ENCODE peak calls at places on chromosomes 13 and 19, in five cellular contexts. D, C, V, F and Y are unnamed samples.
A peak's percentile ranks its signal among the peaks of the same experiment; 100 is the strongest.

GRCh38 chr13:21231426-21231945 is 55.0 kb downstream of the MRPL57 start:
- DNase-seq in D (no peak), C (no peak), V (no peak), F (no peak), Y (no peak)

GRCh38 chr13:41652735-41653361 is 195.5 kb downstream of the RGCC start:
- DNase-seq in D (peak; percentile 23), C (peak; percentile 62), V (peak; percentile 5), F (no peak), Y (no peak)

GRCh38 chr13:32903720-32904119 is 112.5 kb upstream of the KL start:
- DNase-seq in D (no peak), C (no peak), V (no peak), F (no peak), Y (no peak)

GRCh38 chr13:113152894-113153809 is 5.3 kb upstream of the PROZ start:
- DNase-seq in D (no peak), C (peak; percentile 71), V (peak; percentile 17), F (peak; percentile 79), Y (peak; percentile 56)

GRCh38 chr19:2561221-2561620 is 85.3 kb downstream of the GADD45B start:
- DNase-seq in D (no peak), C (no peak), V (no peak), F (no peak), Y (no peak)

GRCh38 chr19:34118879-34119748 is 53.2 kb upstream of the LSM14A start:
- DNase-seq in D (no peak), C (no peak), V (no peak), F (no peak), Y (no peak)

GRCh38 chr19:44282846-44283245 is 22.0 kb downstream of the ZNF235 start:
- DNase-seq in D (no peak), C (no peak), V (no peak), F (no peak), Y (no peak)

GRCh38 chr19:39390460-39390758 is 497 bp downstream of the PAF1 start:
- DNase-seq in D (peak; percentile 84), C (peak; percentile 91), V (peak; percentile 81), F (no peak), Y (peak; percentile 77)

GRCh38 chr13:108812165-108812564 is 182.8 kb downstream of the MYO16 start:
- DNase-seq in D (no peak), C (no peak), V (no peak), F (no peak), Y (no peak)

GRCh38 chr13:44407891-44408290 is 34.3 kb downstream of the SERP2 start:
- DNase-seq in D (no peak), C (no peak), V (no peak), F (no peak), Y (no peak)

GRCh38 chr13:24053505-24054251 is 106.8 kb upstream of the SPATA13 start:
- DNase-seq in D (peak; percentile 81), C (peak; percentile 86), V (peak; percentile 41), F (no peak), Y (peak; percentile 75)

GRCh38 chr13:70568571-70568970 is 460.3 kb upstream of the KLHL1 start:
- DNase-seq in D (peak; percentile 19), C (peak; percentile 61), V (no peak), F (no peak), Y (peak; percentile 21)

GRCh38 chr19:7618771-7619510 is 10.4 kb downstream of the XAB2 start:
- DNase-seq in D (no peak), C (no peak), V (no peak), F (no peak), Y (peak; percentile 78)

GRCh38 chr13:104854007-104854406 is 1681.5 kb downstream of the EFNB2 start:
- DNase-seq in D (no peak), C (no peak), V (no peak), F (no peak), Y (no peak)

GRCh38 chr13:53121879-53122278 is 93.3 kb downstream of the OLFM4 start:
- DNase-seq in D (no peak), C (no peak), V (no peak), F (no peak), Y (no peak)

GRCh38 chr13:30796132-30796832 is 60.9 kb downstream of the ALOX5AP start:
- DNase-seq in D (no peak), C (no peak), V (no peak), F (no peak), Y (no peak)

GRCh38 chr13:42048625-42049453 is at the start of gene DGKH:
- DNase-seq in D (peak; percentile 33), C (peak; percentile 87), V (peak; percentile 72), F (peak; percentile 86), Y (peak; percentile 92)

GRCh38 chr19:38532939-38533338 is 84.8 kb downstream of the MAP4K1 start:
- DNase-seq in D (no peak), C (no peak), V (no peak), F (no peak), Y (no peak)

GRCh38 chr19:19537321-19538048 is 580 bp upstream of the CILP2 start:
- DNase-seq in D (no peak), C (no peak), V (peak; percentile 21), F (no peak), Y (no peak)

GRCh38 chr13:29977721-29978120 is 127.3 kb upstream of the UBL3 start:
- DNase-seq in D (no peak), C (no peak), V (no peak), F (no peak), Y (no peak)

GRCh38 chr13:98972627-98973026 is 5.2 kb downstream of the DOCK9 start:
- DNase-seq in D (peak; percentile 78), C (no peak), V (no peak), F (no peak), Y (no peak)

GRCh38 chr13:44549461-44549860 is 26.7 kb downstream of the TSC22D1 start:
- DNase-seq in D (no peak), C (no peak), V (no peak), F (no peak), Y (no peak)

GRCh38 chr13:37414667-37415066 is 183.9 kb downstream of the POSTN start:
- DNase-seq in D (no peak), C (no peak), V (no peak), F (no peak), Y (no peak)

GRCh38 chr19:49554701-49555181 is 25.6 kb downstream of the NOSIP start:
- DNase-seq in D (no peak), C (no peak), V (no peak), F (no peak), Y (no peak)

GRCh38 chr19:32406161-32407003 is 812 bp downstream of the DPY19L3 start:
- DNase-seq in D (peak; percentile 12), C (no peak), V (no peak), F (no peak), Y (no peak)

GRCh38 chr13:41962994-41963393 is 2.1 kb upstream of the VWA8 start:
- DNase-seq in D (no peak), C (no peak), V (no peak), F (no peak), Y (no peak)

GRCh38 chr13:59034198-59034597 is 1129.5 kb downstream of the DIAPH3 start:
- DNase-seq in D (no peak), C (no peak), V (no peak), F (no peak), Y (no peak)

GRCh38 chr19:17549088-17549740 is 6.2 kb upstream of the COLGALT1 start:
- DNase-seq in D (peak; percentile 22), C (no peak), V (no peak), F (no peak), Y (no peak)

GRCh38 chr19:7294571-7295212 is 478 bp upstream of the INSR start:
- DNase-seq in D (peak; percentile 75), C (peak; percentile 88), V (no peak), F (peak; percentile 93), Y (peak; percentile 79)

GRCh38 chr13:112900691-112901091 is 68.3 kb upstream of the MCF2L start:
- DNase-seq in D (no peak), C (no peak), V (no peak), F (no peak), Y (no peak)

GRCh38 chr19:16463341-16463990 is 8.3 kb downstream of the EPS15L1 start:
- DNase-seq in D (no peak), C (no peak), V (no peak), F (no peak), Y (no peak)

GRCh38 chr19:16460454-16460853 is 11.3 kb downstream of the EPS15L1 start:
- DNase-seq in D (no peak), C (no peak), V (no peak), F (no peak), Y (no peak)

GRCh38 chr19:16463991-16464575 is 7.7 kb downstream of the EPS15L1 start:
- DNase-seq in D (no peak), C (peak; percentile 54), V (no peak), F (peak; percentile 80), Y (no peak)

GRCh38 chr19:16461630-16462051 is 10.1 kb downstream of the EPS15L1 start:
- DNase-seq in D (no peak), C (no peak), V (no peak), F (peak; percentile 94), Y (no peak)

GRCh38 chr19:16462757-16463250 is 9.0 kb downstream of the EPS15L1 start:
- DNase-seq in D (no peak), C (no peak), V (no peak), F (peak; percentile 89), Y (no peak)
- H3K4me1 ChIP-seq in D (peaks cover 25% of the 10 kb centered on the region), C (peaks cover 19% of the 10 kb centered on the region), V (peaks cover 10% of the 10 kb centered on the region), F (peaks cover 91% of the 10 kb centered on the region), Y (no peaks in the 10 kb centered on the region)

GRCh38 chr13:26897706-26898550 is 137.3 kb upstream of the GPR12 start:
- DNase-seq in D (no peak), C (no peak), V (no peak), F (no peak), Y (no peak)

GRCh38 chr13:26895081-26895807 is 134.7 kb upstream of the GPR12 start:
- DNase-seq in D (no peak), C (no peak), V (no peak), F (no peak), Y (no peak)

GRCh38 chr13:26899153-26899552 is 138.6 kb upstream of the GPR12 start:
- DNase-seq in D (no peak), C (no peak), V (no peak), F (no peak), Y (no peak)

GRCh38 chr13:26895808-26896466 is 135.4 kb upstream of the GPR12 start:
- DNase-seq in D (no peak), C (no peak), V (no peak), F (no peak), Y (no peak)

DNA sequence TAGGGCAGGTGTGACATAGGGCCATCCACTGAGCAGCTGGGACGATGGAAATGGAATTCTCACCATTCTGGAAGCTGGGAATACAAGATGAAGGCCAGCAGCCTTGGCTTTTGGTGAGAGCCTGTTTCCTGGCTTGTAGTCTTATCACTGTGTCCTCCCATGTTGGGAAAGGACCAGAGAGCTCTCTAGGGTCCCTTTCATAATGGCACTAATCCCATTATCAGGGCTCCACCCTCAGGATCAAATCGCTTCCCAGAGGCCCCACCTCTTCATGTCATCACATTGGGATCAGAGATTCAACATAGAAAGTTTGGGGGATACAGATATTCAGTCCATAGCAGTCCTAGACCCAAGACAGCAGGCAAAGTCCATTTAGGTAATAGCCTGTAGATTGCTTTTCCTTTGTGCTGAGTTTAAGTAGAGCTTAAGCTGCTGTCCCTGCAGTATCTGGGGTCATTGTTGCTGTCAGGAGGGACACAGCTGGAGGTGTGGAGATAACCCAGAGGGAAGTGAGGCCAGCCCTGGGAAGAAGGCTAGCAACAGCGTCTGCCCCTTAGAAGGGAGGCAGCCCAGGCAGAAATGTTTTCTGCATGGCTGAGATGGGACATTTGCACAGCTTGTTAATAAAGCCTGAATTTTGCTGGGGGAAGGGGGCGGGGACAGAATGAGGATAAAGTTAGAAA is 136.5 kb upstream of the GPR12 start:
- DNase-seq in D (no peak), C (no peak), V (no peak), F (no peak), Y (no peak)
- H3K4me1 ChIP-seq in D (no peaks in the 10 kb centered on the region), C (no peaks in the 10 kb centered on the region), V (no peaks in the 10 kb centered on the region), F (no peaks in the 10 kb centered on the region), Y (no peaks in the 10 kb centered on the region)

GRCh38 chr19:46718934-46719551 is 2.1 kb upstream of the PRKD2 start:
- DNase-seq in D (no peak), C (no peak), V (no peak), F (no peak), Y (no peak)
- H3K4me1 ChIP-seq in D (peaks cover 27% of the 10 kb centered on the region), C (peaks cover 7% of the 10 kb centered on the region), V (peaks cover 50% of the 10 kb centered on the region), F (peaks cover 15% of the 10 kb centered on the region), Y (peaks cover 10% of the 10 kb centered on the region)

GRCh38 chr13:75362026-75362425 is 119.9 kb downstream of the TBC1D4 start:
- DNase-seq in D (no peak), C (no peak), V (no peak), F (no peak), Y (no peak)
- H3K4me1 ChIP-seq in D (peaks cover 70% of the 10 kb centered on the region), C (no peaks in the 10 kb centered on the region), V (peaks cover 5% of the 10 kb centered on the region), F (peaks cover 57% of the 10 kb centered on the region), Y (no peaks in the 10 kb centered on the region)